ENCODE peak calls at places on chromosomes 12 and 14, in four cellular contexts. G, D, F and P are unnamed samples.

GRCh38 chr12:132904718-132905328 is 17.4 kb upstream of the CHFR start:
- DNase-seq in F (no peak), D (peak), G (no peak), P (no peak)

GRCh38 chr14:67784244-67784823 is 32.1 kb downstream of the ZFYVE26 start:
- DNase-seq in G (no peak), D (peak), F (peak), P (no peak)

GRCh38 chr12:87813476-87814234 is 215.5 kb downstream of the C12orf50 start:
- DNase-seq in F (no peak), D (no peak), G (no peak), P (no peak)

GRCh38 chr12:33942172-33942571 is 80.1 kb upstream of the ALG10 start:
- DNase-seq in G (no peak), D (no peak), F (no peak), P (no peak)

GRCh38 chr14:52060080-52060479 is 8.8 kb downstream of the NID2 start:
- DNase-seq in F (no peak), G (no peak), D (no peak), P (no peak)

GRCh38 chr14:92176476-92176875 is 54.7 kb downstream of the CPSF2 start:
- DNase-seq in D (no peak), G (no peak), F (no peak), P (no peak)

GRCh38 chr14:103762547-103762946 is 46.9 kb downstream of the ZFYVE21 start:
- DNase-seq in G (no peak), D (no peak), F (no peak), P (no peak)

GRCh38 chr14:75249251-75249957 is 29.2 kb upstream of the FOS start:
- DNase-seq in F (no peak), G (peak), D (peak), P (no peak)

GRCh38 chr12:122067966-122068365 is 10.6 kb upstream of the MLXIP start:
- DNase-seq in F (no peak), D (no peak), G (peak), P (no peak)

GRCh38 chr12:89948266-89949175 is 239.9 kb upstream of the ATP2B1 start:
- DNase-seq in G (no peak), F (no peak), D (no peak), P (no peak)

GRCh38 chr12:124861492-124861891 is 2.2 kb downstream of the SCARB1 start:
- DNase-seq in G (peak), D (peak), F (no peak), P (peak)

GRCh38 chr12:49535921-49536525 is 2.8 kb upstream of the KCNH3 start:
- DNase-seq in F (no peak), G (no peak), D (no peak), P (no peak)

GRCh38 chr12:93146278-93146939 is 217.3 kb upstream of the EEA1 start:
- DNase-seq in F (no peak), D (peak), G (no peak), P (no peak)

GRCh38 chr12:127926004-127926403 is 341.0 kb upstream of the TMEM132C start:
- DNase-seq in F (no peak), D (no peak), G (no peak), P (peak)

GRCh38 chr14:32099473-32099872 is 22.4 kb downstream of the ARHGAP5 start:
- DNase-seq in D (no peak), F (no peak), G (no peak), P (no peak)

GRCh38 chr12:16607895-16608294 is 1.9 kb upstream of the LMO3 start:
- DNase-seq in G (no peak), D (no peak), F (no peak), P (no peak)

GRCh38 chr12:107775093-107775721 is 703 bp downstream of the ASCL4 start:
- DNase-seq in G (no peak), F (no peak), D (no peak), P (peak)

GRCh38 chr14:54818201-54819133 is 84.2 kb downstream of the GCH1 start:
- DNase-seq in D (peak), G (no peak), F (peak), P (peak)

GRCh38 chr12:50734409-50735263 is 29.3 kb upstream of the ATF1 start:
- DNase-seq in G (no peak), F (peak), D (peak), P (peak)

GRCh38 chr14:60254176-60254575 is 5.2 kb downstream of the PPM1A start:
- DNase-seq in F (peak), D (no peak), G (no peak), P (no peak)

GRCh38 chr12:108635201-108635996 is 1.7 kb upstream of the SELPLG start:
- DNase-seq in D (peak), G (peak), F (no peak), P (no peak)

GRCh38 chr12:990308-990648 is 745 bp upstream of the ERC1 start:
- DNase-seq in F (peak), D (peak), G (no peak), P (peak)

GRCh38 chr12:47014474-47014873 is 64.9 kb upstream of the PCED1B start:
- DNase-seq in F (no peak), G (no peak), D (no peak), P (no peak)

GRCh38 chr14:58298880-58299664 is 717 bp downstream of the ARID4A start:
- DNase-seq in G (no peak), D (peak), F (no peak), P (peak)

GRCh38 chr14:37650356-37651037 is 55.1 kb downstream of the TTC6 start:
- DNase-seq in G (no peak), D (no peak), F (peak), P (no peak)

GRCh38 chr12:130775953-130776856 is 60.1 kb upstream of the RIMBP2 start:
- DNase-seq in G (no peak), F (peak), D (peak), P (no peak)

GRCh38 chr12:13950502-13950901 is 30.9 kb downstream of the GRIN2B start:
- DNase-seq in F (peak), D (no peak), G (no peak), P (no peak)

GRCh38 chr12:122368361-122369073 is 54.0 kb downstream of the CLIP1 start:
- DNase-seq in D (peak), F (no peak), G (no peak), P (peak)

GRCh38 chr14:51972566-51972965 is 16.8 kb upstream of the RTRAF start:
- DNase-seq in G (no peak), D (no peak), F (no peak), P (no peak)

GRCh38 chr12:49364989-49365388 is 2.3 kb upstream of the SPATS2 start:
- DNase-seq in G (no peak), F (no peak), D (no peak), P (no peak)

GRCh38 chr12:690466-690865 is 27.2 kb upstream of the NINJ2 start:
- DNase-seq in G (no peak), F (no peak), D (no peak), P (no peak)

GRCh38 chr12:107359382-107359781 is 266.0 kb upstream of the CRY1 start:
- DNase-seq in F (no peak), D (no peak), G (no peak), P (no peak)

GRCh38 chr14:59332727-59333126 is 132.5 kb downstream of the GPR135 start:
- DNase-seq in G (no peak), F (no peak), D (no peak), P (no peak)

GRCh38 chr14:60179296-60179924 is 14.2 kb upstream of the DHRS7 start:
- DNase-seq in F (no peak), G (no peak), D (no peak), P (no peak)

GRCh38 chr12:113088971-113089756 is 32.6 kb downstream of the DTX1 start:
- DNase-seq in D (no peak), F (no peak), G (peak), P (no peak)

GRCh38 chr12:113091506-113091905 is 35.0 kb downstream of the DTX1 start:
- DNase-seq in F (no peak), D (no peak), G (no peak), P (no peak)

GRCh38 chr12:113092478-113093408 is 36.2 kb downstream of the DTX1 start:
- DNase-seq in D (peak), G (no peak), F (no peak), P (peak)

GRCh38 chr12:113089839-113090238 is 33.3 kb downstream of the DTX1 start:
- DNase-seq in D (no peak), G (no peak), F (no peak), P (no peak)

GRCh38 chr12:113090740-113091139 is 34.2 kb downstream of the DTX1 start:
- DNase-seq in F (no peak), D (no peak), G (no peak), P (no peak)
- TF ChIP-seq TARDBP in F (no peak), D (no peak), G (no peak), P (no peak)

GRCh38 chr14:50497351-50497750 is 35.0 kb downstream of the MAP4K5 start:
- DNase-seq in D (no peak), F (no peak), G (no peak), P (no peak)

DNA sequence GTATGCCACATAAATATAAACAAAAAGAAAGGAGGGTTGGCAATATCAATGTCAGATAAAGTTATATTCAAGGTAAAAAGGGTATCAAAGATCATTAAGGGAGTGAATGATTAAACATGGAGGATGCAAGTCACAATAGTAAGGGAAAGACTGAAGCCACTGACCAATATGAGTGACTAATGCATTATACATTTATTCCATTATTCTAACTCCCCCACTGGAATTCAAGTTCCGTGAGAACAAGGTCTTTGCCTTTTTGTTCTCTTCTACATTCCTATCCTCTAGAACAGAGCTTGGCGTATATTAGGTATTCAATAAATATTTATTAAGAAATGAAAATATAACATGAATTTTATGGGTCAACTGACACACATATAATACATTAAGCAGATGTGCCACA is 30.7 kb downstream of the MAP4K5 start:
- DNase-seq in F (no peak), G (no peak), D (no peak), P (no peak)
- TF ChIP-seq TARDBP in F (no peak), G (no peak), D (no peak), P (no peak)

DNA sequence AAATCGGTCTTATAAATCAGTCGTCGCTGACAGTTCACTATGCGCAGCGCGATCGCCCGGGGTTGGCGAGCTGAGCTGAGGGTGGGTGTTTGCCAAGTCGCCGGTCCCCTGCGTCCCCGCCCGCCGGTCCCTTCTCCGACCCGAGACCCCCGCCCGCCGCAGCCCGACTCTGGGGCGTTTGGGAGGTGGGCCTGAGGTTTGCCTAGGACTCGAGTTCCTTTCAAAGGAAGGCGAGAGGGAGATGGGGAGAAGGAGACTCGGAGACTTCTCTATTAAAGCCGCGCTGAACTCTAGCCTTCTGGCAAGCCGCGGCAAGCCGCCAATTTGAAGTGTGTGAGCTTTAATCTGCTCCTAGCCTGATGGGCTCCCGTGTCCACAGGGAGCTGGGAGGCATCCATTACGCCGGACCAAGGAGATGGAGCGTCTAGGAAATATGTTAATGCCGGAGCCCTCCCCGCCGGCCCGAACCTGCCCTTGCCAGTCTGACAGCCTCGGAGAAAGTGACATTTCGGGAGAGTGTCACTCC is 392.8 kb downstream of the NOVA1 start:
- DNase-seq in D (no peak), F (no peak), G (no peak), P (no peak)
- TF ChIP-seq TARDBP in D (no peak), F (no peak), G (no peak), P (no peak)

DNA sequence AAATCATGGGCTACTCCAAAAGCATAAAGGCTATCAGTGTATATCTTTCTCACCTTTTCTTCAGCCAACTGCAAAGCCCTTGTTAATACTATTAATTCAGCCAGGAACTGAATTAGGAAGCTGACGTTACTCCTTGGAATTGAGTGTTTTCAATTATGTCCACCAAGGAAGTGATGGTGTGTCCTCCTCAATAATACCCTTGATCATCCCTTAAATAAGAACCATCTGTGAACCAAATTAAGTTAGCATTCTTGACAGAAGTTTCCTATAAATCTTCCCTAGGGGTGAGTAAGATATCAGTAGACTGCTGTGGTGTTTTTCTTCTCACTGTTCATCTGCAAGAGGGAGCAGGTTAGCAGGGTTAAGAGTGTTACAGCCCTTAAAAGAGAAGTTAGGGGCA is 252.3 kb upstream of the AVPR1A start:
- DNase-seq in D (no peak), F (no peak), G (no peak), P (no peak)
- TF ChIP-seq TARDBP in D (no peak), F (no peak), G (no peak), P (no peak)

GRCh38 chr12:69623970-69624369 is 13.3 kb upstream of the LRRC10 start:
- DNase-seq in G (no peak), D (peak), F (no peak), P (no peak)
- TF ChIP-seq TARDBP in G (no peak), D (no peak), F (no peak), P (no peak)